ENCODE peak calls at places on chromosomes 3 and 15, in six cellular contexts. One of them, this sample, is unnamed.

GRCh38 chr3:171044828-171045793 is 18.6 kb upstream of the SLC2A2 start:
- DNase-seq in endothelial cell: no peak
- DNase-seq in esophagus muscularis mucosa: no peak
- DNase-seq in omental fat pad: no peak
- DNase-seq in breast epithelium: no peak
- DNase-seq in neural crest cell: no peak
- DNase-seq in this sample: no peak

GRCh38 chr3:27905625-27906024 is 183.5 kb upstream of the EOMES start:
- DNase-seq in endothelial cell: no peak
- DNase-seq in esophagus muscularis mucosa: no peak
- DNase-seq in omental fat pad: no peak
- DNase-seq in breast epithelium: no peak
- DNase-seq in neural crest cell: no peak
- DNase-seq in this sample: no peak

GRCh38 chr3:197256836-197257444 is 41.5 kb downstream of the DLG1 start:
- DNase-seq in endothelial cell: peak
- DNase-seq in esophagus muscularis mucosa: no peak
- DNase-seq in omental fat pad: no peak
- DNase-seq in breast epithelium: no peak
- DNase-seq in neural crest cell: peak
- DNase-seq in this sample: no peak

GRCh38 chr3:149603126-149604074 is 54.4 kb downstream of the WWTR1 start:
- DNase-seq in endothelial cell: no peak
- DNase-seq in esophagus muscularis mucosa: no peak
- DNase-seq in omental fat pad: no peak
- DNase-seq in breast epithelium: no peak
- DNase-seq in neural crest cell: no peak
- DNase-seq in this sample: no peak

GRCh38 chr15:70014860-70015490 is 82.7 kb downstream of the TLE3 start:
- DNase-seq in endothelial cell: peak
- DNase-seq in esophagus muscularis mucosa: no peak
- DNase-seq in omental fat pad: no peak
- DNase-seq in breast epithelium: no peak
- DNase-seq in neural crest cell: no peak
- DNase-seq in this sample: no peak

GRCh38 chr15:66080791-66081475 is 172.6 kb downstream of the MEGF11 start:
- DNase-seq in endothelial cell: peak
- DNase-seq in esophagus muscularis mucosa: no peak
- DNase-seq in omental fat pad: no peak
- DNase-seq in breast epithelium: no peak
- DNase-seq in neural crest cell: no peak
- DNase-seq in this sample: peak

GRCh38 chr3:115790759-115791158 is 167.4 kb downstream of the GAP43 start:
- DNase-seq in endothelial cell: no peak
- DNase-seq in esophagus muscularis mucosa: no peak
- DNase-seq in omental fat pad: no peak
- DNase-seq in breast epithelium: no peak
- DNase-seq in neural crest cell: no peak
- DNase-seq in this sample: no peak

GRCh38 chr15:23039917-23040281 is 530 bp upstream of the TUBGCP5 start:
- DNase-seq in endothelial cell: no peak
- DNase-seq in esophagus muscularis mucosa: no peak
- DNase-seq in omental fat pad: no peak
- DNase-seq in breast epithelium: no peak
- DNase-seq in neural crest cell: no peak
- DNase-seq in this sample: peak

GRCh38 chr15:63892794-63893441 is 59.2 kb upstream of the HERC1 start:
- DNase-seq in endothelial cell: no peak
- DNase-seq in esophagus muscularis mucosa: no peak
- DNase-seq in omental fat pad: no peak
- DNase-seq in breast epithelium: peak
- DNase-seq in neural crest cell: no peak
- DNase-seq in this sample: no peak

GRCh38 chr3:48569400-48569799 is 5.8 kb upstream of the UCN2 start:
- DNase-seq in endothelial cell: no peak
- DNase-seq in esophagus muscularis mucosa: no peak
- DNase-seq in omental fat pad: no peak
- DNase-seq in breast epithelium: no peak
- DNase-seq in neural crest cell: no peak
- DNase-seq in this sample: no peak

GRCh38 chr15:91946914-91947313 is 93.4 kb downstream of the SLCO3A1 start:
- DNase-seq in endothelial cell: peak
- DNase-seq in esophagus muscularis mucosa: no peak
- DNase-seq in omental fat pad: no peak
- DNase-seq in breast epithelium: no peak
- DNase-seq in neural crest cell: peak
- DNase-seq in this sample: no peak

GRCh38 chr3:41290736-41291135 is 91.4 kb downstream of the CTNNB1 start:
- DNase-seq in endothelial cell: no peak
- DNase-seq in esophagus muscularis mucosa: no peak
- DNase-seq in omental fat pad: no peak
- DNase-seq in breast epithelium: no peak
- DNase-seq in neural crest cell: no peak
- DNase-seq in this sample: no peak

GRCh38 chr15:65939901-65940617 is 70.8 kb downstream of the RAB11A start:
- DNase-seq in endothelial cell: no peak
- DNase-seq in esophagus muscularis mucosa: no peak
- DNase-seq in omental fat pad: no peak
- DNase-seq in breast epithelium: no peak
- DNase-seq in neural crest cell: no peak
- DNase-seq in this sample: no peak

GRCh38 chr3:414063-414462 is 217.5 kb downstream of the CHL1 start:
- DNase-seq in endothelial cell: no peak
- DNase-seq in esophagus muscularis mucosa: no peak
- DNase-seq in omental fat pad: no peak
- DNase-seq in breast epithelium: no peak
- DNase-seq in neural crest cell: no peak
- DNase-seq in this sample: no peak

GRCh38 chr15:91956026-91956723 is 102.7 kb downstream of the SLCO3A1 start:
- DNase-seq in endothelial cell: peak
- DNase-seq in esophagus muscularis mucosa: no peak
- DNase-seq in omental fat pad: no peak
- DNase-seq in breast epithelium: peak
- DNase-seq in neural crest cell: no peak
- DNase-seq in this sample: no peak

GRCh38 chr15:45093013-45093412 is 21.0 kb downstream of the DUOX2 start:
- DNase-seq in endothelial cell: no peak
- DNase-seq in esophagus muscularis mucosa: no peak
- DNase-seq in omental fat pad: no peak
- DNase-seq in breast epithelium: no peak
- DNase-seq in neural crest cell: no peak
- DNase-seq in this sample: no peak

GRCh38 chr3:114827495-114827894 is 319.6 kb downstream of the ZBTB20 start:
- DNase-seq in endothelial cell: no peak
- DNase-seq in esophagus muscularis mucosa: no peak
- DNase-seq in omental fat pad: no peak
- DNase-seq in breast epithelium: no peak
- DNase-seq in neural crest cell: peak
- DNase-seq in this sample: no peak

GRCh38 chr3:183502782-183503181 is 52.7 kb downstream of the KLHL6 start:
- DNase-seq in endothelial cell: no peak
- DNase-seq in esophagus muscularis mucosa: no peak
- DNase-seq in omental fat pad: no peak
- DNase-seq in breast epithelium: no peak
- DNase-seq in neural crest cell: no peak
- DNase-seq in this sample: no peak

GRCh38 chr15:92393994-92394326 is 279 bp downstream of the ST8SIA2 start:
- DNase-seq in endothelial cell: no peak
- DNase-seq in esophagus muscularis mucosa: no peak
- DNase-seq in omental fat pad: no peak
- DNase-seq in breast epithelium: no peak
- DNase-seq in neural crest cell: no peak
- DNase-seq in this sample: no peak

GRCh38 chr15:58467722-58468436 is 36.1 kb downstream of the LIPC start:
- DNase-seq in endothelial cell: no peak
- DNase-seq in esophagus muscularis mucosa: no peak
- DNase-seq in omental fat pad: no peak
- DNase-seq in breast epithelium: no peak
- DNase-seq in neural crest cell: no peak
- DNase-seq in this sample: no peak

GRCh38 chr3:60989893-60990740 is 261.1 kb downstream of the FHIT start:
- DNase-seq in endothelial cell: no peak
- DNase-seq in esophagus muscularis mucosa: no peak
- DNase-seq in omental fat pad: no peak
- DNase-seq in breast epithelium: no peak
- DNase-seq in neural crest cell: no peak
- DNase-seq in this sample: no peak

GRCh38 chr3:112128843-112129727 is 4.0 kb downstream of the GCSAM start:
- DNase-seq in endothelial cell: no peak
- DNase-seq in esophagus muscularis mucosa: no peak
- DNase-seq in omental fat pad: no peak
- DNase-seq in breast epithelium: no peak
- DNase-seq in neural crest cell: no peak
- DNase-seq in this sample: no peak

GRCh38 chr15:61828008-61828407 is 232.2 kb downstream of the VPS13C start:
- DNase-seq in endothelial cell: no peak
- DNase-seq in esophagus muscularis mucosa: peak
- DNase-seq in omental fat pad: no peak
- DNase-seq in breast epithelium: no peak
- DNase-seq in neural crest cell: no peak
- DNase-seq in this sample: peak

GRCh38 chr3:184171562-184171961 is 3.1 kb upstream of the AP2M1 start:
- DNase-seq in endothelial cell: no peak
- DNase-seq in esophagus muscularis mucosa: no peak
- DNase-seq in omental fat pad: no peak
- DNase-seq in breast epithelium: no peak
- DNase-seq in neural crest cell: no peak
- DNase-seq in this sample: no peak

GRCh38 chr3:118501152-118501551 is 533.5 kb downstream of the IGSF11 start:
- DNase-seq in endothelial cell: peak
- DNase-seq in esophagus muscularis mucosa: no peak
- DNase-seq in omental fat pad: no peak
- DNase-seq in breast epithelium: peak
- DNase-seq in neural crest cell: peak
- DNase-seq in this sample: no peak

GRCh38 chr3:175187586-175187985 is 328.5 kb downstream of the NAALADL2 start:
- DNase-seq in endothelial cell: no peak
- DNase-seq in esophagus muscularis mucosa: no peak
- DNase-seq in omental fat pad: no peak
- DNase-seq in breast epithelium: no peak
- DNase-seq in neural crest cell: no peak
- DNase-seq in this sample: no peak

GRCh38 chr15:44595246-44595645 is 58.3 kb downstream of the EIF3J start:
- DNase-seq in endothelial cell: no peak
- DNase-seq in esophagus muscularis mucosa: no peak
- DNase-seq in omental fat pad: no peak
- DNase-seq in breast epithelium: no peak
- DNase-seq in neural crest cell: no peak
- DNase-seq in this sample: no peak

GRCh38 chr3:146948985-146949384 is 343.8 kb upstream of the PLSCR5 start:
- DNase-seq in endothelial cell: no peak
- DNase-seq in esophagus muscularis mucosa: no peak
- DNase-seq in omental fat pad: no peak
- DNase-seq in breast epithelium: no peak
- DNase-seq in neural crest cell: no peak
- DNase-seq in this sample: no peak

GRCh38 chr15:61064653-61065052 is 164.4 kb downstream of the RORA start:
- DNase-seq in endothelial cell: no peak
- DNase-seq in esophagus muscularis mucosa: no peak
- DNase-seq in omental fat pad: no peak
- DNase-seq in breast epithelium: no peak
- DNase-seq in neural crest cell: no peak
- DNase-seq in this sample: no peak

GRCh38 chr3:64074895-64075679 is 51.8 kb upstream of the PSMD6 start:
- DNase-seq in endothelial cell: no peak
- DNase-seq in esophagus muscularis mucosa: no peak
- DNase-seq in omental fat pad: no peak
- DNase-seq in breast epithelium: no peak
- DNase-seq in neural crest cell: no peak
- DNase-seq in this sample: no peak
- TF ChIP-seq CTCF in endothelial cell: peak
- TF ChIP-seq CTCF in esophagus muscularis mucosa: no peak
- TF ChIP-seq CTCF in omental fat pad: no peak
- TF ChIP-seq CTCF in breast epithelium: no peak
- TF ChIP-seq CTCF in neural crest cell: no peak
- TF ChIP-seq CTCF in this sample: no peak

GRCh38 chr15:28273468-28273867 is 48.5 kb downstream of the HERC2 start:
- DNase-seq in endothelial cell: peak
- DNase-seq in esophagus muscularis mucosa: no peak
- DNase-seq in omental fat pad: no peak
- DNase-seq in breast epithelium: no peak
- DNase-seq in neural crest cell: peak
- DNase-seq in this sample: no peak
- TF ChIP-seq CTCF in endothelial cell: peak
- TF ChIP-seq CTCF in esophagus muscularis mucosa: peak
- TF ChIP-seq CTCF in omental fat pad: no peak
- TF ChIP-seq CTCF in breast epithelium: no peak
- TF ChIP-seq CTCF in neural crest cell: peak
- TF ChIP-seq CTCF in this sample: peak

DNA sequence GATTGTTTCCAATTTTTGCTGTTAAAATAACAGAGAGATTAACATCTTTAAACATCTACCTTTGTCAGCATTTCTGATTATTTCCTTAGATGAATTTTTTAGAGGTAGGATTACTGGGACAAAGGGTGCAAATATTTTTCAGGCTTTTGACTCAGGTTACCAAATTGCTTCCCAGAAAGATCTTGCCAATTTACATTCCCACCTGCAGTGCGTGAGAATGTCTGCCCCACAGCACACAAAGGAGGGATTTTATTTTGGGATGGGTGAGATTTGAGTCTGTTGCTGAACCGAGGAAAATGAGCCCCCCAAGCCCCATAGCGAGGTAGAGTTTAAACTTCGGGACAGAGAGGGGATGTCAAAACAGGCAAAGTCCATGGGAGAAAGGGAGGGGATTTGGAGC is 25.9 kb upstream of the RNU6-1 start:
- DNase-seq in endothelial cell: no peak
- DNase-seq in esophagus muscularis mucosa: no peak
- DNase-seq in omental fat pad: no peak
- DNase-seq in breast epithelium: no peak
- DNase-seq in neural crest cell: no peak
- DNase-seq in this sample: no peak
- TF ChIP-seq CTCF in endothelial cell: no peak
- TF ChIP-seq CTCF in esophagus muscularis mucosa: no peak
- TF ChIP-seq CTCF in omental fat pad: no peak
- TF ChIP-seq CTCF in breast epithelium: no peak
- TF ChIP-seq CTCF in neural crest cell: no peak
- TF ChIP-seq CTCF in this sample: no peak

DNA sequence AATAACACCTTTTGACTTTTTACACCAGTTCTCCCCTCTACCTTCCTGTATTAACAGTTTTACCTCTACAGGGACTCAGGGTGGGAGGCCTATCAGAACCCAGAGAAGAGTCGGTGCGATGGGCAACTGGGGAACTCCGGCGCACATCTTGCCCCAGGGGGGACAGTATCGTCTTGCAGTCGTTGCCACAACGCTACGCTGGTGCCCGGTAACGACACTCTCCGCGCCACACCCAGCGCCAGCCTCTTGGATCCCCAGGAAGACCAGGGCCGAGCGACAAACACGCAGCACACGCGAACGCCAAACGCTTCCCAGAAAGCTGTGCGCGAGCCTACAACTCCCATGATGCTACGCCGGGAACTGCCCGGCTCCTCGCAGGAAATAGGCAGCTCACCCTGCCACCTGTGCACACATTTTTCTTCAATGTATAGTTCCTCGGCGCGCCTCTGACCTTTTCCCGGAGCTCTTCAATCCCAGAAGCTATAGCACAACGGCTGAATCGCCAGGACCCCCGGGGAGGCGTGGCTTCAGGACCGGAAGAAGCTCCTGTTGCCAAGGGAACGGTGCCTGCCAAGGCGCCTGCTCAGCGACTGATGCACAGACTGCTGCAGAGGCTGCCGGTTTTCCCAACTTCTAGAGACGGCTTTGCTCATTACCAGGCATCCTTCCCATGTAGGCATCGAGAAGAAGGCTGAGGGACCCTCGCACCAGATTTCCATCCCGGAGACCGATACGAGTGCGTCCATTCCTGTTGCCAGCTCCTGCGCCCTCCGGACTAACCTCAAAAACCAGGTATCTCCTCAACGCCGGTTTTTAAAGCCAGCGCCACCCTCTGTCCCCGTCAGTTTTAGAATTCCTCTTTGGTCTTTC is at the start of gene ARL6:
- DNase-seq in endothelial cell: peak
- DNase-seq in esophagus muscularis mucosa: peak
- DNase-seq in omental fat pad: peak
- DNase-seq in breast epithelium: peak
- DNase-seq in neural crest cell: peak
- DNase-seq in this sample: peak
- TF ChIP-seq CTCF in endothelial cell: no peak
- TF ChIP-seq CTCF in esophagus muscularis mucosa: no peak
- TF ChIP-seq CTCF in omental fat pad: no peak
- TF ChIP-seq CTCF in breast epithelium: no peak
- TF ChIP-seq CTCF in neural crest cell: no peak
- TF ChIP-seq CTCF in this sample: peak

This sample was measured in osteocyte.